ENCODE peak calls at places on chromosomes 3 and 15, in four cellular contexts. X is fibroblast of lung, Y is osteocyte, Q is left ventricle myocardium inferior. P is an unnamed sample.

GRCh38 chr15:84982301-84982920 is 755 bp downstream of the PDE8A start:
- DNase-seq in X (peak; percentile 31), Y (no peak), Q (peak; percentile 44), P (no peak)

GRCh38 chr3:194134231-194134756 is 1.7 kb upstream of the HES1 start:
- DNase-seq in X (peak; percentile 62), Y (peak; percentile 96), Q (peak; percentile 77), P (peak; percentile 84)

GRCh38 chr3:161104561-161105551 is at the start of gene B3GALNT1:
- DNase-seq in X (peak; percentile 67), Y (no peak), Q (peak; percentile 61), P (peak; percentile 82)

GRCh38 chr15:41930221-41930866 is 36.5 kb upstream of the SPTBN5 start:
- DNase-seq in X (peak; percentile 97), Y (no peak), Q (peak; percentile 64), P (no peak)

GRCh38 chr3:127038923-127039581 is 56.1 kb downstream of the PLXNA1 start:
- DNase-seq in X (no peak), Y (no peak), Q (no peak), P (no peak)

GRCh38 chr3:53718462-53718861 is 127.8 kb downstream of the CHDH start:
- DNase-seq in X (no peak), Y (no peak), Q (no peak), P (no peak)

GRCh38 chr3:37608061-37608702 is 253.5 kb upstream of the CTDSPL start:
- DNase-seq in X (peak; percentile 12), Y (no peak), Q (no peak), P (no peak)

GRCh38 chr15:68982976-68983550 is 31.4 kb upstream of the NOX5 start:
- DNase-seq in X (no peak), Y (no peak), Q (no peak), P (no peak)

GRCh38 chr3:103056953-103057450 is 622.2 kb downstream of the ZPLD1 start:
- DNase-seq in X (no peak), Y (no peak), Q (no peak), P (no peak)

GRCh38 chr3:123331006-123331405 is 117.9 kb downstream of the ADCY5 start:
- DNase-seq in X (no peak), Y (no peak), Q (peak; percentile 61), P (peak; percentile 40)

P was measured in suprapubic skin.